ENCODE peak calls at places on chromosomes 4 and X, in five cellular contexts. X is fibroblast of lung, U is mammary epithelial cell, R is endothelial cell of umbilical vein, S is keratinocyte. E is an unnamed sample.

GRCh38 chr4:83644677-83645639 is 109.0 kb downstream of the GPAT3 start:
- DNase-seq in X (peak; percentile 76), U (peak; percentile 37), R (peak; percentile 73), S (peak; percentile 19), E (peak; percentile 74)

GRCh38 chr4:176883681-176884418 is 91.1 kb upstream of the VEGFC start:
- DNase-seq in X (peak; percentile 59), U (peak; percentile 43), R (peak; percentile 76), S (no peak), E (peak; percentile 93)

GRCh38 chrX:108732630-108733321 is 3.6 kb downstream of the IRS4 start:
- DNase-seq in X (no peak), U (no peak), R (no peak), S (no peak), E (no peak)

GRCh38 chr4:162727232-162727631 is 439.5 kb downstream of the NAF1 start:
- DNase-seq in X (no peak), U (no peak), R (no peak), S (no peak), E (peak; percentile 1)

GRCh38 chrX:30302957-30303356 is 6.2 kb downstream of the NR0B1 start:
- DNase-seq in X (peak; percentile 37), U (peak; percentile 35), R (no peak), S (no peak), E (peak; percentile 48)

GRCh38 chr4:7055990-7056325 is 11.9 kb downstream of the GRPEL1 start:
- DNase-seq in X (no peak), U (no peak), R (no peak), S (no peak), E (no peak)

GRCh38 chrX:123087326-123087725 is 96.8 kb upstream of the GRIA3 start:
- DNase-seq in X (no peak), U (peak; percentile 67), R (no peak), S (no peak), E (peak; percentile 14)

GRCh38 chr4:37054670-37055069 is 189.9 kb upstream of the NWD2 start:
- DNase-seq in X (no peak), U (no peak), R (no peak), S (no peak), E (no peak)

GRCh38 chrX:456925-457768 is 70.4 kb upstream of the PPP2R3B start:
- DNase-seq in X (peak; percentile 6), U (no peak), R (no peak), S (no peak), E (no peak)

GRCh38 chr4:27790911-27791310 is 930.3 kb downstream of the STIM2 start:
- DNase-seq in X (peak; percentile 6), U (peak; percentile 28), R (no peak), S (no peak), E (peak; percentile 65)

GRCh38 chrX:20116575-20117240 is at the start of gene MAP7D2:
- DNase-seq in X (no peak), U (no peak), R (no peak), S (no peak), E (no peak)

GRCh38 chr4:16693641-16694040 is 204.8 kb downstream of the LDB2 start:
- DNase-seq in X (no peak), U (no peak), R (no peak), S (no peak), E (no peak)

GRCh38 chrX:107659768-107660167 is 31.5 kb downstream of the PRPS1 start:
- DNase-seq in X (peak; percentile 84), U (peak; percentile 27), R (peak; percentile 46), S (no peak), E (peak; percentile 62)

GRCh38 chrX:10902001-10902400 is 209.1 kb upstream of the HCCS start:
- DNase-seq in X (peak; percentile 40), U (peak; percentile 48), R (peak; percentile 1), S (no peak), E (peak; percentile 60)

GRCh38 chrX:111386884-111387283 is 25.1 kb downstream of the DCX start:
- DNase-seq in X (no peak), U (no peak), R (no peak), S (no peak), E (no peak)

GRCh38 chrX:45524296-45524695 is 323.6 kb upstream of the DIPK2B start:
- DNase-seq in X (peak; percentile 90), U (peak; percentile 39), R (peak; percentile 65), S (no peak), E (peak; percentile 79)

GRCh38 chr4:182143086-182143821 is 99.9 kb upstream of the TENM3 start:
- DNase-seq in X (peak; percentile 41), U (peak; percentile 48), R (no peak), S (no peak), E (no peak)

GRCh38 chr4:184287697-184288255 is 70.1 kb upstream of the ENPP6 start:
- DNase-seq in X (peak; percentile 85), U (peak; percentile 50), R (peak; percentile 55), S (no peak), E (peak; percentile 73)

GRCh38 chrX:6291444-6291843 is 62.8 kb upstream of the NLGN4X start:
- DNase-seq in X (no peak), U (no peak), R (no peak), S (no peak), E (no peak)

GRCh38 chr4:119041951-119042560 is 93.6 kb upstream of the MYOZ2 start:
- DNase-seq in X (peak; percentile 85), U (peak; percentile 68), R (peak; percentile 86), S (no peak), E (peak; percentile 77)

GRCh38 chr4:2948895-2949781 is 14.1 kb downstream of the NOP14 start:
- DNase-seq in X (no peak), U (no peak), R (peak; percentile 19), S (no peak), E (peak; percentile 30)

GRCh38 chr4:146245246-146245645 is 30.9 kb downstream of the REELD1 start:
- DNase-seq in X (no peak), U (no peak), R (no peak), S (no peak), E (no peak)

GRCh38 chr4:114264877-114265291 is 285.4 kb upstream of the ARSJ start:
- DNase-seq in X (peak; percentile 39), U (peak; percentile 97), R (peak; percentile 48), S (peak; percentile 73), E (peak; percentile 49)

GRCh38 chr4:8084712-8085490 is 73.7 kb downstream of the ABLIM2 start:
- DNase-seq in X (no peak), U (no peak), R (no peak), S (no peak), E (no peak)

GRCh38 chrX:20906571-20906970 is 467.6 kb upstream of the CNKSR2 start:
- DNase-seq in X (no peak), U (peak; percentile 83), R (no peak), S (no peak), E (peak; percentile 50)

GRCh38 chr4:71944956-71945355 is 86.8 kb upstream of the NPFFR2 start:
- DNase-seq in X (no peak), U (peak; percentile 2), R (peak; percentile 83), S (no peak), E (peak; percentile 65)

GRCh38 chr4:73172166-73172565 is 86.4 kb downstream of the ANKRD17 start:
- DNase-seq in X (no peak), U (no peak), R (no peak), S (no peak), E (no peak)

GRCh38 chr4:125045311-125045710 is 269.4 kb upstream of the FAT4 start:
- DNase-seq in X (peak; percentile 76), U (no peak), R (no peak), S (no peak), E (no peak)

GRCh38 chr4:125041372-125041930 is 273.3 kb upstream of the FAT4 start:
- DNase-seq in X (no peak), U (peak; percentile 36), R (peak; percentile 32), S (peak; percentile 21), E (no peak)

GRCh38 chr4:125044886-125045285 is 269.9 kb upstream of the FAT4 start:
- DNase-seq in X (no peak), U (no peak), R (no peak), S (no peak), E (no peak)

GRCh38 chr4:125042031-125042430 is 272.7 kb upstream of the FAT4 start:
- DNase-seq in X (no peak), U (peak; percentile 87), R (no peak), S (peak; percentile 52), E (no peak)

GRCh38 chr4:125043453-125043852 is 271.3 kb upstream of the FAT4 start:
- DNase-seq in X (peak; percentile 61), U (no peak), R (no peak), S (no peak), E (no peak)
- H3K4me3 ChIP-seq in X (no peak overlapping the region), U (no peak overlapping the region), R (no peak overlapping the region), S (no peak overlapping the region), E (no peak overlapping the region)

GRCh38 chr4:4259484-4260100 is 11.6 kb upstream of the TMEM128 start:
- DNase-seq in X (no peak), U (no peak), R (no peak), S (no peak), E (no peak)

GRCh38 chr4:4254666-4255065 is 6.6 kb upstream of the TMEM128 start:
- DNase-seq in X (no peak), U (no peak), R (no peak), S (no peak), E (no peak)

GRCh38 chr4:4256799-4257198 is 8.8 kb upstream of the TMEM128 start:
- DNase-seq in X (no peak), U (peak; percentile 41), R (no peak), S (no peak), E (no peak)

GRCh38 chr4:4260185-4260751 is 12.2 kb upstream of the TMEM128 start:
- DNase-seq in X (peak; percentile 72), U (peak; percentile 50), R (peak; percentile 50), S (no peak), E (peak; percentile 74)
- H2AFZ ChIP-seq in X (no peak overlapping the region), U (no peak overlapping the region), R (no peak overlapping the region), S (no peak overlapping the region), E (peak overlapping the region; percentile 22)

GRCh38 chr4:15675363-15675762 is 6.3 kb upstream of the FAM200B start:
- DNase-seq in X (no peak), U (no peak), R (no peak), S (no peak), E (no peak)
- H3K4me2 ChIP-seq in X (no peak overlapping the region), U (no peak overlapping the region), R (no peak overlapping the region), S (no peak overlapping the region), E (no peak overlapping the region)

GRCh38 chrX:16312761-16313623 is 145.7 kb downstream of the MAGEB17 start:
- DNase-seq in X (no peak), U (no peak), R (no peak), S (no peak), E (no peak)

GRCh38 chrX:16311671-16312070 is 144.4 kb downstream of the MAGEB17 start:
- DNase-seq in X (no peak), U (no peak), R (no peak), S (no peak), E (no peak)

GRCh38 chrX:16310326-16310725 is 143.0 kb downstream of the MAGEB17 start:
- DNase-seq in X (no peak), U (no peak), R (no peak), S (no peak), E (no peak)

GRCh38 chrX:16305187-16305586 is 137.9 kb downstream of the MAGEB17 start:
- DNase-seq in X (no peak), U (no peak), R (no peak), S (no peak), E (peak; percentile 4)

GRCh38 chrX:16307950-16308349 is 140.7 kb downstream of the MAGEB17 start:
- DNase-seq in X (no peak), U (no peak), R (no peak), S (no peak), E (no peak)
- H3K4me3 ChIP-seq in X (no peak overlapping the region), U (no peak overlapping the region), R (no peak overlapping the region), S (no peak overlapping the region), E (no peak overlapping the region)

GRCh38 chr4:84697159-84697558 is 114.2 kb downstream of the CDS1 start:
- DNase-seq in X (peak; percentile 27), U (no peak), R (no peak), S (no peak), E (no peak)
- H2AFZ ChIP-seq in X (no peak overlapping the region), U (no peak overlapping the region), R (no peak overlapping the region), S (no peak overlapping the region), E (no peak overlapping the region)